ENCODE peak calls at places on chromosome 22, in six cellular contexts. C is CD8-positive, alpha-beta memory T cell; F is spleen; B is brain microvascular endothelial cell; W is fibroblast of lung; O is bronchial epithelial cell. P is an unnamed sample.

GRCh38 chr22:27377501-27377900 is 424.1 kb downstream of the MN1 start:
- DNase-seq in F (no peak), C (no peak), B (no peak), W (no peak), O (peak; percentile 31), P (no peak)

GRCh38 chr22:24361976-24362646 is 65.3 kb upstream of the ADORA2A start:
- DNase-seq in B (no peak), O (no peak), W (no peak), C (no peak), F (no peak), P (no peak)

GRCh38 chr22:23700706-23701105 is 9.9 kb downstream of the RGL4 start:
- DNase-seq in O (peak; percentile 9), B (peak; percentile 56), C (no peak), W (peak; percentile 34), F (no peak), P (no peak)

GRCh38 chr22:44889233-44889878 is 120.4 kb downstream of the PHF21B start:
- DNase-seq in B (no peak), O (no peak), F (peak; percentile 38), C (no peak), W (no peak), P (no peak)

GRCh38 chr22:49768077-49768476 is 59.6 kb downstream of the BRD1 start:
- DNase-seq in F (peak; percentile 54), O (no peak), W (no peak), C (no peak), B (no peak), P (no peak)

GRCh38 chr22:41589260-41589600 is 410 bp downstream of the PMM1 start:
- DNase-seq in F (no peak), O (no peak), C (no peak), W (peak; percentile 30), B (no peak), P (peak; percentile 26)

GRCh38 chr22:47687776-47688175 is 925.3 kb downstream of the TBC1D22A start:
- DNase-seq in O (no peak), C (no peak), F (no peak), B (no peak), W (no peak), P (no peak)

GRCh38 chr22:49095366-49095765 is 732.3 kb downstream of the BRD1 start:
- DNase-seq in C (no peak), W (no peak), F (peak; percentile 60), B (no peak), O (no peak), P (no peak)

GRCh38 chr22:50209893-50210292 is 9.1 kb downstream of the SELENOO start:
- DNase-seq in B (peak; percentile 55), W (peak; percentile 31), C (peak; percentile 60), F (peak; percentile 87), O (peak; percentile 47), P (no peak)

GRCh38 chr22:49433717-49434611 is 393.7 kb downstream of the BRD1 start:
- DNase-seq in F (no peak), B (no peak), C (no peak), O (no peak), W (no peak), P (peak; percentile 33)

GRCh38 chr22:42632096-42632495 is 8.3 kb downstream of the ATP5MGL start:
- DNase-seq in C (no peak), O (no peak), B (no peak), W (no peak), F (no peak), P (no peak)

GRCh38 chr22:27295605-27296004 is 506.0 kb downstream of the MN1 start:
- DNase-seq in F (no peak), W (no peak), B (no peak), C (no peak), O (no peak), P (no peak)

GRCh38 chr22:28019360-28019759 is 100.3 kb upstream of the PITPNB start:
- DNase-seq in O (peak; percentile 24), F (peak; percentile 65), C (no peak), W (peak; percentile 29), B (no peak), P (peak; percentile 56)

GRCh38 chr22:50581950-50582561 is 593 bp downstream of the CHKB start:
- DNase-seq in W (peak; percentile 13), O (peak; percentile 12), B (no peak), F (no peak), C (no peak), P (no peak)

GRCh38 chr22:22442928-22443709 is 65.4 kb downstream of the ZNF280B start:
- DNase-seq in C (no peak), O (no peak), B (no peak), W (no peak), F (no peak), P (no peak)
- H3K27me3 ChIP-seq in C (no peaks in the 10 kb centered on the region), O (no peaks in the 10 kb centered on the region), B (peaks cover 16% of the 10 kb centered on the region), W (no peaks in the 10 kb centered on the region), F (no peaks in the 10 kb centered on the region), P (peaks cover 12% of the 10 kb centered on the region)

DNA sequence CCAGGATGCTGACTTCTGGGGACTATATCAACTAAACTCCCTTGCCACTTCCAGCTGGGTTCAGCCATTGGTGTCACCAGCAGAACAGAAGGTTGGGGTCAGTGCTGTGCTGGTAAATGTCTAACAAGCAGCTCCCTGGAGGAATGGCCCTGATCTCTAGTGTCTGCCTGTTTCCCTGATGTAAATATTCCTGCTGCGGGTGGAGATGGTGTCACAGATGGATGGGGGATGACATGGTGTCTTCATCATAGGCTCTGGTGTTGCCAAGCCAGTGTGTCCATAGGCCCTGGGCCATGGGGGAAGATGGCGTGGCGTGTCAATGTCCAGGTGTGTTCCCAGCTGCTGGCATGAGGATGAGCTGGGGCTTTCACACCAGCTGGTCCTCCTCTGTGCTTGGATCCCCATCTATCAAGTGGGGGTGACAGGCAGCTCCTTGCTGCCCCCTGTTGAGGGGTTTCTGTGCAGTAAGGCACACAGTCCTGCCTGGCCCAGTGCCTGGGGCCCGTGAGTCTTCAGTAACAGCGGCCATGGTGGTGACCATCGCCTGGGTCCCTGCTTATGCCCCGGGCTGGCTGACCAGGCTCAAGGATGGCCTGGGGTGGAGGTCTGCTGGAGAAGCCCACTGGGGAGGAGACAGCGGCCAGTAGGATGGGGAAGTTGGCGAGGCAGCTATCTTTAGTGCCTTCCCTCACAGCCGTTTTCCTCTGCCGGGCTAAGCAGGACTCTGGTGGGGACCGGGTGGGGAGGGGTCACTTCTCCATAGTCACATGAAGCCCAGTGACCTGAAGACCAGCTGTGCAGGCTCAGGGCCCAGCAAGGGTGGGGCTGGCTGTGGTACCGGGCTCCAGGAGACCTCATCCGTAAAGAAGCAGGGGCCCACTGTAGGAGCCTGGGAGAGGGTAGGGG is 12.7 kb downstream of the RPL3 start:
- DNase-seq in B (no peak), C (peak; percentile 30), W (no peak), F (peak; percentile 77), O (no peak), P (peak; percentile 33)
- H3K36me3 ChIP-seq in B (peaks cover 16% of the 10 kb centered on the region), C (peaks cover 3% of the 10 kb centered on the region), W (peaks cover 21% of the 10 kb centered on the region), F (peaks cover 4% of the 10 kb centered on the region), O (peaks cover 1% of the 10 kb centered on the region), P (peaks cover 13% of the 10 kb centered on the region)

DNA sequence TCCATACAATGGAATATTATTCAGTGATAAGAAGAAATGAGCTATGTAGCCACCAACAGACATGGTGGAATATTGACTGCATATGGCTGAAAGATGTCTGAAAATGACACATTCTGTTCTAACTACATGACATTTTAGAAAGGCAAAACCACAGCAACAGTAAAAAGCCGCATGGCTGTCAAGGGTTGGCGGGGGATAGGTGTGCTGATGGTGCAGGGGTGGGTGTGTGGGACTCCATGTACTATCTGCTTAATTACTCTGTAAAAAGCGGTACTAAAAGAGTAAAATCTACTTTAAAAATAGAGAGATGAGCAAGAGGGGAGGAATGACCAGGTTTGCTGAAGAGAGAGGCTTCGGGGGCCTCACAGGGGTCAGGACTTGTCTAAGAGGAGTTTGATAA is 16.7 kb upstream of the YPEL1 start:
- DNase-seq in O (no peak), F (no peak), W (no peak), C (no peak), B (no peak), P (no peak)
- H3K27me3 ChIP-seq in O (no peaks in the 10 kb centered on the region), F (no peaks in the 10 kb centered on the region), W (no peaks in the 10 kb centered on the region), C (no peaks in the 10 kb centered on the region), B (peaks cover 2% of the 10 kb centered on the region), P (no peaks in the 10 kb centered on the region)

DNA sequence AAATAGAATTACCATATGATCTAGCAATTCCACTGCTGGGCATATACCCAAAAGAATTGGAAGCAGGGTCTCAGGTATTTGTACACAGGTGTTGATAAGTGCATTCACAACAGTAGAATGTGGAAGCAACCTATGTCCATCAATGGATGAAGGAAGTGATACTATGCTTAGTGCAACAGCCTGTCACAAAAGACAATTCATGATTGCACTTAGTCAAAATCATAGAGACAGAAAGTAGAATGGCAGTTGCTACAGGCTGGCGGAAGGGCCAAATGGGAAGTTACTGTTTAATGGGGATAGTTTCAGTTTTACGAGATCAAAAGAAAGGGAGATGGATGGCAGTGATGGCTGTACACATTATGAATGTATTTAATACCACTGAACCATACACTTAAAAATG is 42.0 kb downstream of the SGSM3 start:
- DNase-seq in F (peak; percentile 48), C (no peak), B (no peak), O (no peak), W (no peak), P (no peak)
- H3K36me3 ChIP-seq in F (peaks cover 60% of the 10 kb centered on the region), C (peaks cover 13% of the 10 kb centered on the region), B (peaks cover 73% of the 10 kb centered on the region), O (peaks cover 38% of the 10 kb centered on the region), W (peaks cover 36% of the 10 kb centered on the region), P (peaks cover 52% of the 10 kb centered on the region)

GRCh38 chr22:35899736-35900135 is 128.9 kb downstream of the RBFOX2 start:
- DNase-seq in B (no peak), C (no peak), O (no peak), W (no peak), F (no peak), P (no peak)
- H3K27me3 ChIP-seq in B (no peaks in the 10 kb centered on the region), C (no peaks in the 10 kb centered on the region), O (no peaks in the 10 kb centered on the region), W (no peaks in the 10 kb centered on the region), F (no peaks in the 10 kb centered on the region), P (no peaks in the 10 kb centered on the region)

DNA sequence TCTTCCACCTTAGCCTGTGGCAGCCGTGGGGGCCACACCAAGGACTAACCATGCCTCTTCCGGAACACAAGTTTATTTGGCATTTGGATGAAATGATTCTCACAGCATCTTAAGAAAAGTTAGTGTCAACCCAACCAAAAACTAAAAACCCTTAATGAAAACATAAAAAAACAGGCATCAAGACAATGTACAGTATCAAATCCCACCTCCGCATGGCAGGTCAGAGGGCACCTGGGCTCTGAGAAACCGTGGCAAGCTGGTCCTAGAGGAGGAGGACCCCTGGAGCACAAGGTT is 86.0 kb downstream of the DGCR2 start:
- DNase-seq in C (no peak), O (no peak), B (no peak), W (no peak), F (no peak), P (no peak)
- H3K36me3 ChIP-seq in C (peaks cover 17% of the 10 kb centered on the region), O (peaks cover 10% of the 10 kb centered on the region), B (peaks cover 16% of the 10 kb centered on the region), W (peaks cover 10% of the 10 kb centered on the region), F (peaks cover 44% of the 10 kb centered on the region), P (no peaks in the 10 kb centered on the region)

DNA sequence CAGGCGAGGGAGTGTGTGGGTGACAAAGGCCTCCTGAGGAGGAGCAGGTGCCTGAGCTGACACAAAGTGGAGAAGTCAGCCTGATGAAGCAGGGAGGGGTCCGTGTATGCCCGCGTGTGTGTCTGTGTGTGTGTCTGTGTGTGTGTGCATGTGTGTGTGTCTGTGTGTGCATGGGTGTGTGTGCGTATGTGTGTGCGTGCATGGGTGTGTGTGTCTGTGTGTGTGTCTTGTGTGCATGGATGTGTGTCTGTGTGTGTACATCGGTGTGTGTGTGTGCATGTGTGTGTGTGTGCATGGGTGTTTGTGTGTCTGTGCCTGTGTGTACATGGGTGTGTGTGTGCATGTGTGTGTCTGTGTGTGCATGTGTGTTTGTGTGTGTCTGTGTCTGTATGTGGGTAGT is 65.6 kb upstream of the EIF3D start:
- DNase-seq in B (no peak), F (no peak), W (no peak), C (no peak), O (no peak), P (no peak)
- H3K27me3 ChIP-seq in B (peaks cover 5% of the 10 kb centered on the region), F (no peaks in the 10 kb centered on the region), W (peaks cover 10% of the 10 kb centered on the region), C (no peaks in the 10 kb centered on the region), O (peaks cover 4% of the 10 kb centered on the region), P (peaks cover 8% of the 10 kb centered on the region)